ENCODE peak calls at places on chromosomes 11 and 22, in five cellular contexts. V, W, T, O and J are unnamed samples.
A peak's percentile ranks its signal among the peaks of the same experiment; 100 is the strongest.

GRCh38 chr22:19874307-19875060 is 19.8 kb upstream of the GNB1L start:
- DNase-seq in V (peak; percentile 30), W (peak; percentile 41), T (no peak), O (no peak), J (peak; percentile 41)

GRCh38 chr22:42202669-42203068 is 67.8 kb downstream of the TCF20 start:
- DNase-seq in V (no peak), W (peak; percentile 71), T (no peak), O (peak; percentile 83), J (no peak)

GRCh38 chr11:72741849-72742521 is 10.2 kb downstream of the ARAP1 start:
- DNase-seq in V (no peak), W (no peak), T (no peak), O (no peak), J (no peak)

GRCh38 chr11:33320814-33321330 is 63.7 kb downstream of the HIPK3 start:
- DNase-seq in V (no peak), W (peak; percentile 45), T (no peak), O (no peak), J (no peak)

GRCh38 chr11:72080326-72081183 is at the start of the genes LRRC51 and NUMA1:
- DNase-seq in V (peak; percentile 97), W (peak; percentile 100), T (peak; percentile 100), O (peak; percentile 100), J (peak; percentile 99)

GRCh38 chr22:33529424-33530113 is 390.7 kb downstream of the LARGE1 start:
- DNase-seq in V (no peak), W (peak; percentile 71), T (no peak), O (no peak), J (no peak)

GRCh38 chr11:2100361-2101170 is 38.6 kb downstream of the IGF2 start:
- DNase-seq in V (peak; percentile 74), W (no peak), T (no peak), O (peak; percentile 69), J (peak; percentile 65)

GRCh38 chr11:45182902-45183301 is 36.5 kb downstream of the PRDM11 start:
- DNase-seq in V (no peak), W (no peak), T (no peak), O (no peak), J (no peak)

GRCh38 chr11:10294289-10294953 is 402 bp upstream of the SBF2 start:
- DNase-seq in V (peak; percentile 59), W (peak; percentile 47), T (peak; percentile 92), O (no peak), J (peak; percentile 50)

GRCh38 chr22:26287382-26288228 is 118.3 kb downstream of the SEZ6L start:
- DNase-seq in V (no peak), W (no peak), T (no peak), O (no peak), J (no peak)

GRCh38 chr11:114215428-114215827 is 80.8 kb upstream of the NNMT start:
- DNase-seq in V (no peak), W (no peak), T (no peak), O (no peak), J (no peak)

GRCh38 chr11:92227233-92227593 is 2.6 kb downstream of the FAT3 start:
- DNase-seq in V (no peak), W (no peak), T (no peak), O (no peak), J (no peak)

GRCh38 chr22:35313311-35314121 is 13.8 kb downstream of the TOM1 start:
- DNase-seq in V (peak; percentile 50), W (peak; percentile 96), T (no peak), O (no peak), J (peak; percentile 70)

GRCh38 chr11:117767071-117767470 is 29.9 kb downstream of the DSCAML1 start:
- DNase-seq in V (no peak), W (no peak), T (no peak), O (no peak), J (no peak)

GRCh38 chr11:10514713-10515112 is 26.3 kb downstream of the RNF141 start:
- DNase-seq in V (no peak), W (peak; percentile 33), T (no peak), O (no peak), J (no peak)

GRCh38 chr11:88478136-88478785 is 140.7 kb upstream of the CTSC start:
- DNase-seq in V (no peak), W (no peak), T (no peak), O (no peak), J (no peak)

GRCh38 chr11:75650167-75650723 is 18.6 kb downstream of the MAP6 start:
- DNase-seq in V (no peak), W (no peak), T (peak; percentile 47), O (no peak), J (no peak)

GRCh38 chr11:32100495-32100894 is 9.6 kb downstream of the RCN1 start:
- DNase-seq in V (no peak), W (peak; percentile 49), T (no peak), O (no peak), J (no peak)

GRCh38 chr22:22754961-22755777 is 110.8 kb downstream of the GGTLC2 start:
- DNase-seq in V (no peak), W (no peak), T (no peak), O (no peak), J (no peak)
- H3K4me1 ChIP-seq in V (no peaks in the 10 kb centered on the region), W (no peaks in the 10 kb centered on the region), T (no peaks in the 10 kb centered on the region), O (peaks cover 47% of the 10 kb centered on the region), J (no peaks in the 10 kb centered on the region)

DNA sequence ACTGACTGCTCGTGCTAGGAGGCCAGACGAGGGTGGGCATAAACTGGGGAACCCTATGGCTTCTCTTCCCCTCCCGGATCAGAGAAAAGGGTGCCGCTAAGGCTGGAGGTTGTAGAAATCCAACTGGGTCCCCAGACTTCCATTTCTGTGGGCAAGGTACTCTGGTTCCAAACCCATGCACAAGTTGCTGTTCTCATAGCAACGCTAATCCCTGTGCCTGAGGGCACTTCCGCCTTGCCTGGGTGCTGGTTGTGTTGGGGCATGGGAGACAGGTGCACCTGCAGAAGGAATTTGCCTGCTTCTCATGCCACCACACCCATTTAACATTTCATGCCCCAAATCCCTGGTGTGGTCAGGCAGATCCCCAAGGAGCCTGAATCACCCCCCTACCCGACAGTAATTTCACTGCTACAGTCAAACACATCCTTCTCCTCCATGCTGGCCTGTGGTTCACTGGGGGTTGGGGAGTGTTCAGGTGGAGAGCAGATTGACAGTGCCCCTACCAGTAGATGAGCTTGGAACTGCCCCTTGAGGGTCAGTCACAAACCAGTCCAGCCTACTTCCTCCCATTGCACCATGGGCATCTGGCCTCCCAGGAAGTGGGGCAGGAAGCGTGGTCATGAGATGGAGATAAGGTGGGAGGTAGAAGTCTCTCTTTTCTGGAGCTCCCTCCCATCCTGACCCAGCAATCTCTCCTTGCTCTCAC is 1.2 kb downstream of the C2CD2L start:
- DNase-seq in V (no peak), W (no peak), T (no peak), O (peak; percentile 68), J (no peak)
- H3K27ac ChIP-seq in V (peak overlapping the region; percentile 76), W (no peak overlapping the region), T (peak overlapping the region; percentile 81), O (peak overlapping the region; percentile 81), J (peak overlapping the region; percentile 88)

GRCh38 chr11:27052668-27053067 is 12.1 kb downstream of the BBOX1 start:
- DNase-seq in V (no peak), W (no peak), T (no peak), O (no peak), J (no peak)
- H3K4me3 ChIP-seq in V (no peak overlapping the region), W (no peak overlapping the region), T (no peak overlapping the region), O (no peak overlapping the region), J (no peak overlapping the region)

GRCh38 chr11:65428578-65429068 is 6.0 kb downstream of the NEAT1 start:
- DNase-seq in V (no peak), W (no peak), T (no peak), O (no peak), J (no peak)

GRCh38 chr11:65425971-65426838 is 3.6 kb downstream of the NEAT1 start:
- DNase-seq in V (no peak), W (peak; percentile 88), T (no peak), O (peak; percentile 74), J (no peak)

GRCh38 chr11:65425105-65425970 is 2.7 kb downstream of the NEAT1 start:
- DNase-seq in V (no peak), W (peak; percentile 83), T (no peak), O (peak; percentile 98), J (peak; percentile 12)

GRCh38 chr11:65427691-65428577 is 5.3 kb downstream of the NEAT1 start:
- DNase-seq in V (no peak), W (peak; percentile 61), T (no peak), O (peak; percentile 74), J (no peak)

DNA sequence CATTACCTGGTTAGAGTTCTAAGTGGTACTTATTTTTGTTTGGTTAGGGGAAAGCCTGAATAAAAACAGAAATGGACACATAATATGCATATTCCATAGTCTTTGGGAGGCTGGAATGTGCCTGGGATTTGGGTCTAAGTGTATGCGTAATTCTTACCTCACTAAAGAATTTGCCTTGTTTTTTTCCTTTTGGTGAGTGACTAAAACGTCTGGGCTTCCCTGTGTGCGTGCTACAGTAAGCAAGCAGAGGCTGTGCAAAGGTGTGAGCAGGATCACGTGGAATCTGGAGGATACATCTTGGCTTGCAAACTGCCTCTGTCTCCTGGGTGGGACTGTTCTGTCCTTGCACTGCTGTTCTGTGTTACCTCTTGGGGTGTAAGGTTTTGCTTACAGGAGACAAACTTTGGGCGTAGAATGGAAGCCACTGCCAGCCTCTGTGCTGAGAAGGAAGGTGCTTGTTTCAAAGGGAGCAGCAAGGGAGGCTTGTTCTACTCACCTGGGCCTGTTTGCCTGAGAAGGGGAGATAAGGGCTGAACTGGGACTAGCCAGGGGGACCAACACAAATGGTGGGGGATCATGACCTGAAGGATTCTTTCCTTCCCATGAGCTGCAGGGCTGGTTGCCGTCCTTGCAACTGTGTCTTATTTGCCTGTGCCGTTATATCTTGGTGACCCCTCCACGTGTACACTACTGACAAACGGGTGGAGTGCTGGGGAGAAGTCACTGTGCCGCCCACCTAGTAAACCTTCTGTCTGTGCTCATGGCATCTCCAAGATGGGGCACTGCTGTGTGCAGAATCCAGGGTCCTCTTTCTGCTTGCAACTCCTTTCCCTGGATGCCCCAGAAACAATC is 4.5 kb downstream of the NEAT1 start:
- DNase-seq in V (no peak), W (peak; percentile 83), T (no peak), O (peak; percentile 69), J (peak; percentile 16)
- H3K4me1 ChIP-seq in V (peaks cover 57% of the 10 kb centered on the region), W (no peaks in the 10 kb centered on the region), T (peaks cover 42% of the 10 kb centered on the region), O (peaks cover 58% of the 10 kb centered on the region), J (peaks cover 91% of the 10 kb centered on the region)